ENCODE peak calls at places on chromosomes 4 and X, in ten cellular contexts. One of them, this sample, is unnamed.
A peak's percentile ranks its signal among the peaks of the same experiment; 100 is the strongest.

GRCh38 chrX:48473718-48473990 is 2.3 kb upstream of the FTSJ1 start:
- DNase-seq in spleen: no peak
- DNase-seq in stimulated activated CD8-positive, alpha-beta memory T cell treated with anti-CD3 and anti-CD28 coated beads, Interleukin-4, amount 100 ng/mL, for 4 hours: no peak
- DNase-seq in T-helper 1 cell: no peak
- DNase-seq in left cardiac atrium: no peak
- DNase-seq in Kasumi-1: no peak
- DNase-seq in GM03348: no peak
- DNase-seq in PC-3: no peak
- DNase-seq in right lobe of liver: no peak
- DNase-seq in fibroblast of the aortic adventitia: no peak
- DNase-seq in this sample: no peak

GRCh38 chrX:10597871-10598270 is 22.5 kb downstream of the MID1 start:
- DNase-seq in GM03348: peak; percentile 31
- DNase-seq in spleen: no peak
- DNase-seq in right lobe of liver: no peak
- DNase-seq in T-helper 1 cell: no peak
- DNase-seq in PC-3: peak; percentile 56
- DNase-seq in stimulated activated CD8-positive, alpha-beta memory T cell treated with anti-CD3 and anti-CD28 coated beads, Interleukin-4, amount 100 ng/mL, for 4 hours: no peak
- DNase-seq in left cardiac atrium: no peak
- DNase-seq in fibroblast of the aortic adventitia: no peak
- DNase-seq in Kasumi-1: peak; percentile 11
- DNase-seq in this sample: no peak

GRCh38 chr4:89113415-89113814 is 2.1 kb downstream of the TIGD2 start:
- DNase-seq in spleen: no peak
- DNase-seq in stimulated activated CD8-positive, alpha-beta memory T cell treated with anti-CD3 and anti-CD28 coated beads, Interleukin-4, amount 100 ng/mL, for 4 hours: no peak
- DNase-seq in GM03348: no peak
- DNase-seq in Kasumi-1: no peak
- DNase-seq in T-helper 1 cell: no peak
- DNase-seq in PC-3: no peak
- DNase-seq in left cardiac atrium: no peak
- DNase-seq in fibroblast of the aortic adventitia: no peak
- DNase-seq in right lobe of liver: no peak
- DNase-seq in this sample: no peak

GRCh38 chrX:28487818-28488217 is 99.4 kb upstream of the IL1RAPL1 start:
- DNase-seq in fibroblast of the aortic adventitia: no peak
- DNase-seq in PC-3: no peak
- DNase-seq in right lobe of liver: no peak
- DNase-seq in Kasumi-1: no peak
- DNase-seq in left cardiac atrium: no peak
- DNase-seq in GM03348: no peak
- DNase-seq in T-helper 1 cell: no peak
- DNase-seq in stimulated activated CD8-positive, alpha-beta memory T cell treated with anti-CD3 and anti-CD28 coated beads, Interleukin-4, amount 100 ng/mL, for 4 hours: no peak
- DNase-seq in spleen: no peak
- DNase-seq in this sample: no peak

GRCh38 chr4:183118585-183118984 is 19.5 kb downstream of the WWC2 start:
- DNase-seq in T-helper 1 cell: no peak
- DNase-seq in fibroblast of the aortic adventitia: peak; percentile 87
- DNase-seq in right lobe of liver: no peak
- DNase-seq in Kasumi-1: no peak
- DNase-seq in PC-3: peak; percentile 79
- DNase-seq in stimulated activated CD8-positive, alpha-beta memory T cell treated with anti-CD3 and anti-CD28 coated beads, Interleukin-4, amount 100 ng/mL, for 4 hours: no peak
- DNase-seq in spleen: no peak
- DNase-seq in left cardiac atrium: no peak
- DNase-seq in GM03348: peak; percentile 88
- DNase-seq in this sample: no peak

GRCh38 chrX:1483843-1484637 is 31.3 kb upstream of the ASMTL start:
- DNase-seq in GM03348: no peak
- DNase-seq in Kasumi-1: no peak
- DNase-seq in PC-3: no peak
- DNase-seq in spleen: peak; percentile 63
- DNase-seq in left cardiac atrium: no peak
- DNase-seq in T-helper 1 cell: no peak
- DNase-seq in right lobe of liver: no peak
- DNase-seq in fibroblast of the aortic adventitia: no peak
- DNase-seq in stimulated activated CD8-positive, alpha-beta memory T cell treated with anti-CD3 and anti-CD28 coated beads, Interleukin-4, amount 100 ng/mL, for 4 hours: no peak
- DNase-seq in this sample: no peak

GRCh38 chr4:114694770-114695169 is 96.2 kb downstream of the UGT8 start:
- DNase-seq in right lobe of liver: no peak
- DNase-seq in spleen: no peak
- DNase-seq in fibroblast of the aortic adventitia: peak; percentile 49
- DNase-seq in Kasumi-1: peak; percentile 63
- DNase-seq in PC-3: peak; percentile 59
- DNase-seq in stimulated activated CD8-positive, alpha-beta memory T cell treated with anti-CD3 and anti-CD28 coated beads, Interleukin-4, amount 100 ng/mL, for 4 hours: no peak
- DNase-seq in T-helper 1 cell: no peak
- DNase-seq in GM03348: peak; percentile 29
- DNase-seq in left cardiac atrium: no peak
- DNase-seq in this sample: no peak

GRCh38 chr4:57351716-57352115 is 241.5 kb upstream of the IGFBP7 start:
- DNase-seq in fibroblast of the aortic adventitia: peak; percentile 4
- DNase-seq in GM03348: no peak
- DNase-seq in right lobe of liver: no peak
- DNase-seq in spleen: no peak
- DNase-seq in Kasumi-1: no peak
- DNase-seq in T-helper 1 cell: no peak
- DNase-seq in stimulated activated CD8-positive, alpha-beta memory T cell treated with anti-CD3 and anti-CD28 coated beads, Interleukin-4, amount 100 ng/mL, for 4 hours: no peak
- DNase-seq in left cardiac atrium: no peak
- DNase-seq in PC-3: no peak
- DNase-seq in this sample: no peak

GRCh38 chr4:148054275-148054674 is 322.4 kb downstream of the ARHGAP10 start:
- DNase-seq in T-helper 1 cell: no peak
- DNase-seq in left cardiac atrium: no peak
- DNase-seq in stimulated activated CD8-positive, alpha-beta memory T cell treated with anti-CD3 and anti-CD28 coated beads, Interleukin-4, amount 100 ng/mL, for 4 hours: no peak
- DNase-seq in spleen: no peak
- DNase-seq in Kasumi-1: peak; percentile 49
- DNase-seq in fibroblast of the aortic adventitia: no peak
- DNase-seq in right lobe of liver: no peak
- DNase-seq in PC-3: peak; percentile 11
- DNase-seq in GM03348: no peak
- DNase-seq in this sample: peak; percentile 41